ENCODE peak calls at places on chromosomes 16 and 17, in six cellular contexts. I is T47D; C is GDM1; T is thoracic aorta; J is naive thymus-derived CD4-positive, alpha-beta T cell; V is lower leg skin. P is an unnamed sample.

GRCh38 chr16:2056681-2057407 is 9.1 kb downstream of the TSC2 start:
- DNase-seq in I (peak; percentile 60), C (peak; percentile 4), T (no peak), J (no peak), V (no peak), P (no peak)

GRCh38 chr17:4796550-4796915 is 569 bp downstream of the PSMB6 start:
- DNase-seq in I (no peak), C (no peak), T (no peak), J (peak; percentile 43), V (no peak), P (no peak)

GRCh38 chr16:80347900-80348299 is 192.9 kb upstream of the DYNLRB2 start:
- DNase-seq in I (no peak), C (no peak), T (no peak), J (no peak), V (no peak), P (no peak)

GRCh38 chr17:32160526-32160925 is 18.2 kb downstream of the RHOT1 start:
- DNase-seq in I (no peak), C (no peak), T (no peak), J (no peak), V (no peak), P (no peak)

GRCh38 chr17:78890111-78890897 is 12.7 kb downstream of the CEP295NL start:
- DNase-seq in I (no peak), C (no peak), T (no peak), J (peak; percentile 36), V (peak; percentile 93), P (no peak)

GRCh38 chr16:49920397-49920796 is 64.5 kb upstream of the ZNF423 start:
- DNase-seq in I (no peak), C (no peak), T (no peak), J (no peak), V (no peak), P (no peak)

GRCh38 chr16:78684040-78684611 is 584.7 kb downstream of the WWOX start:
- DNase-seq in I (no peak), C (no peak), T (peak; percentile 39), J (no peak), V (peak; percentile 93), P (no peak)

GRCh38 chr16:11142951-11143740 is 112.9 kb downstream of the SOCS1 start:
- DNase-seq in I (no peak), C (no peak), T (no peak), J (no peak), V (no peak), P (no peak)

GRCh38 chr16:20851601-20852000 is 45.3 kb downstream of the REXO5 start:
- DNase-seq in I (peak; percentile 86), C (no peak), T (peak; percentile 59), J (no peak), V (peak; percentile 95), P (no peak)

GRCh38 chr17:30323895-30324319 is 9.9 kb downstream of the TMIGD1 start:
- DNase-seq in I (peak; percentile 52), C (peak; percentile 55), T (no peak), J (no peak), V (no peak), P (no peak)

GRCh38 chr17:66673668-66674276 is 161.1 kb upstream of the CACNG5 start:
- DNase-seq in I (peak; percentile 88), C (no peak), T (no peak), J (peak; percentile 32), V (peak; percentile 81), P (no peak)

GRCh38 chr16:57938936-57939871 is 31.7 kb downstream of the CNGB1 start:
- DNase-seq in I (peak; percentile 32), C (no peak), T (no peak), J (no peak), V (peak; percentile 93), P (no peak)

GRCh38 chr16:58378401-58378800 is 13.9 kb upstream of the GINS3 start:
- DNase-seq in I (no peak), C (no peak), T (no peak), J (no peak), V (no peak), P (no peak)

GRCh38 chr16:67055712-67056487 is 27.0 kb downstream of the CBFB start:
- DNase-seq in I (no peak), C (no peak), T (no peak), J (no peak), V (no peak), P (no peak)

GRCh38 chr16:27463741-27464662 is 62.0 kb downstream of the IL21R start:
- DNase-seq in I (no peak), C (no peak), T (no peak), J (no peak), V (no peak), P (no peak)

GRCh38 chr17:55527520-55528118 is 16.4 kb upstream of the SMIM36 start:
- DNase-seq in I (peak; percentile 76), C (peak; percentile 35), T (no peak), J (no peak), V (no peak), P (no peak)

GRCh38 chr17:16937431-16937830 is 34.5 kb downstream of the TNFRSF13B start:
- DNase-seq in I (no peak), C (no peak), T (no peak), J (no peak), V (peak; percentile 54), P (no peak)

GRCh38 chr16:76157629-76158028 is 119.6 kb upstream of the CNTNAP4 start:
- DNase-seq in I (no peak), C (no peak), T (no peak), J (no peak), V (no peak), P (no peak)

GRCh38 chr17:82107341-82107860 is 9.4 kb upstream of the FASN start:
- DNase-seq in I (peak; percentile 71), C (no peak), T (no peak), J (no peak), V (no peak), P (no peak)

GRCh38 chr17:82013341-82013740 is 9.3 kb downstream of the CENPX start:
- DNase-seq in I (no peak), C (no peak), T (no peak), J (no peak), V (no peak), P (no peak)

GRCh38 chr17:33967608-33968349 is 287.3 kb upstream of the CCL2 start:
- DNase-seq in I (no peak), C (no peak), T (no peak), J (no peak), V (no peak), P (no peak)

GRCh38 chr16:3791701-3792100 is 74.4 kb upstream of the TRAP1 start:
- DNase-seq in I (no peak), C (no peak), T (no peak), J (no peak), V (peak; percentile 32), P (no peak)

GRCh38 chr16:63530208-63530607 is 1494.0 kb upstream of the CDH8 start:
- DNase-seq in I (no peak), C (no peak), T (no peak), J (no peak), V (no peak), P (no peak)

GRCh38 chr17:48048321-48049140 is at the start of gene NFE2L1:
- DNase-seq in I (peak; percentile 95), C (peak; percentile 80), T (peak; percentile 74), J (no peak), V (peak; percentile 98), P (no peak)

GRCh38 chr17:7408341-7408740 is 696 bp downstream of the NLGN2 start:
- DNase-seq in I (no peak), C (no peak), T (no peak), J (no peak), V (no peak), P (no peak)